ENCODE peak calls at places on chromosome 18, in nine cellular contexts. One of them, this sample, is unnamed. For H3K36me3, the result is how much of the 10 kb centered on the place peaks cover.

GRCh38 chr18:70377317-70377799 is 88.5 kb downstream of the SOCS6 start:
- DNase-seq in kidney epithelial cell: no peak
- DNase-seq in aorta: no peak
- DNase-seq in brain microvascular endothelial cell: no peak
- DNase-seq in adipocyte: no peak
- DNase-seq in cardiac muscle cell: peak
- DNase-seq in IMR-90: no peak
- DNase-seq in PC-9: no peak
- DNase-seq in breast epithelium: no peak
- DNase-seq in this sample: no peak

GRCh38 chr18:79950440-79951341 is 762 bp downstream of the SLC66A2 start:
- DNase-seq in kidney epithelial cell: no peak
- DNase-seq in aorta: peak
- DNase-seq in brain microvascular endothelial cell: no peak
- DNase-seq in adipocyte: peak
- DNase-seq in cardiac muscle cell: peak
- DNase-seq in IMR-90: peak
- DNase-seq in PC-9: peak
- DNase-seq in breast epithelium: peak
- DNase-seq in this sample: no peak

GRCh38 chr18:75654928-75655745 is 227.6 kb upstream of the SMIM21 start:
- DNase-seq in kidney epithelial cell: no peak
- DNase-seq in aorta: no peak
- DNase-seq in brain microvascular endothelial cell: no peak
- DNase-seq in adipocyte: no peak
- DNase-seq in cardiac muscle cell: peak
- DNase-seq in IMR-90: no peak
- DNase-seq in PC-9: no peak
- DNase-seq in breast epithelium: no peak
- DNase-seq in this sample: peak

GRCh38 chr18:72871091-72871490 is 3.3 kb upstream of the NETO1 start:
- DNase-seq in kidney epithelial cell: no peak
- DNase-seq in aorta: no peak
- DNase-seq in brain microvascular endothelial cell: peak
- DNase-seq in adipocyte: peak
- DNase-seq in cardiac muscle cell: no peak
- DNase-seq in IMR-90: peak
- DNase-seq in PC-9: peak
- DNase-seq in breast epithelium: no peak
- DNase-seq in this sample: peak

GRCh38 chr18:23377669-23378469 is 75.2 kb upstream of the RIOK3 start:
- DNase-seq in kidney epithelial cell: peak
- DNase-seq in aorta: no peak
- DNase-seq in brain microvascular endothelial cell: peak
- DNase-seq in adipocyte: peak
- DNase-seq in cardiac muscle cell: peak
- DNase-seq in IMR-90: peak
- DNase-seq in PC-9: no peak
- DNase-seq in breast epithelium: no peak
- DNase-seq in this sample: peak

GRCh38 chr18:79573921-79574491 is 105.6 kb upstream of the CTDP1 start:
- DNase-seq in kidney epithelial cell: no peak
- DNase-seq in aorta: peak
- DNase-seq in brain microvascular endothelial cell: no peak
- DNase-seq in adipocyte: no peak
- DNase-seq in cardiac muscle cell: no peak
- DNase-seq in IMR-90: no peak
- DNase-seq in PC-9: no peak
- DNase-seq in breast epithelium: peak
- DNase-seq in this sample: no peak

GRCh38 chr18:32317651-32318050 is 127.8 kb downstream of the MEP1B start:
- DNase-seq in kidney epithelial cell: no peak
- DNase-seq in aorta: no peak
- DNase-seq in brain microvascular endothelial cell: peak
- DNase-seq in adipocyte: peak
- DNase-seq in cardiac muscle cell: peak
- DNase-seq in IMR-90: peak
- DNase-seq in PC-9: no peak
- DNase-seq in breast epithelium: no peak
- DNase-seq in this sample: no peak

GRCh38 chr18:8503287-8503686 is 106.0 kb upstream of the RAB12 start:
- DNase-seq in kidney epithelial cell: no peak
- DNase-seq in aorta: no peak
- DNase-seq in brain microvascular endothelial cell: no peak
- DNase-seq in adipocyte: no peak
- DNase-seq in cardiac muscle cell: no peak
- DNase-seq in IMR-90: no peak
- DNase-seq in PC-9: no peak
- DNase-seq in breast epithelium: no peak
- DNase-seq in this sample: no peak

GRCh38 chr18:71784777-71785176 is 759.4 kb downstream of the CBLN2 start:
- DNase-seq in kidney epithelial cell: no peak
- DNase-seq in aorta: no peak
- DNase-seq in brain microvascular endothelial cell: no peak
- DNase-seq in adipocyte: no peak
- DNase-seq in cardiac muscle cell: peak
- DNase-seq in IMR-90: no peak
- DNase-seq in PC-9: no peak
- DNase-seq in breast epithelium: no peak
- DNase-seq in this sample: no peak

GRCh38 chr18:13611058-13611615 is 115.2 kb downstream of the FAM210A start:
- DNase-seq in kidney epithelial cell: no peak
- DNase-seq in aorta: peak
- DNase-seq in brain microvascular endothelial cell: peak
- DNase-seq in adipocyte: peak
- DNase-seq in cardiac muscle cell: peak
- DNase-seq in IMR-90: peak
- DNase-seq in PC-9: no peak
- DNase-seq in breast epithelium: no peak
- DNase-seq in this sample: no peak

GRCh38 chr18:37710731-37711130 is 145.1 kb upstream of the CELF4 start:
- DNase-seq in kidney epithelial cell: no peak
- DNase-seq in aorta: no peak
- DNase-seq in brain microvascular endothelial cell: no peak
- DNase-seq in adipocyte: no peak
- DNase-seq in cardiac muscle cell: no peak
- DNase-seq in IMR-90: no peak
- DNase-seq in PC-9: no peak
- DNase-seq in breast epithelium: no peak
- DNase-seq in this sample: no peak

GRCh38 chr18:5962362-5962761 is 67.0 kb upstream of the TMEM200C start:
- DNase-seq in kidney epithelial cell: no peak
- DNase-seq in aorta: no peak
- DNase-seq in brain microvascular endothelial cell: no peak
- DNase-seq in adipocyte: no peak
- DNase-seq in cardiac muscle cell: peak
- DNase-seq in IMR-90: no peak
- DNase-seq in PC-9: no peak
- DNase-seq in breast epithelium: no peak
- DNase-seq in this sample: no peak

GRCh38 chr18:76994086-76994654 is 138.4 kb downstream of the MBP start:
- DNase-seq in kidney epithelial cell: no peak
- DNase-seq in aorta: no peak
- DNase-seq in brain microvascular endothelial cell: no peak
- DNase-seq in adipocyte: no peak
- DNase-seq in cardiac muscle cell: no peak
- DNase-seq in IMR-90: peak
- DNase-seq in PC-9: no peak
- DNase-seq in breast epithelium: no peak
- DNase-seq in this sample: no peak

GRCh38 chr18:28834889-28835288 is 658.0 kb upstream of the CDH2 start:
- DNase-seq in kidney epithelial cell: peak
- DNase-seq in aorta: no peak
- DNase-seq in brain microvascular endothelial cell: no peak
- DNase-seq in adipocyte: peak
- DNase-seq in cardiac muscle cell: peak
- DNase-seq in IMR-90: peak
- DNase-seq in PC-9: peak
- DNase-seq in breast epithelium: no peak
- DNase-seq in this sample: no peak

GRCh38 chr18:62262050-62262449 is 63.1 kb upstream of the TNFRSF11A start:
- DNase-seq in kidney epithelial cell: no peak
- DNase-seq in aorta: no peak
- DNase-seq in brain microvascular endothelial cell: no peak
- DNase-seq in adipocyte: no peak
- DNase-seq in cardiac muscle cell: no peak
- DNase-seq in IMR-90: no peak
- DNase-seq in PC-9: no peak
- DNase-seq in breast epithelium: no peak
- DNase-seq in this sample: no peak

GRCh38 chr18:62258606-62259005 is 66.5 kb upstream of the TNFRSF11A start:
- DNase-seq in kidney epithelial cell: no peak
- DNase-seq in aorta: no peak
- DNase-seq in brain microvascular endothelial cell: no peak
- DNase-seq in adipocyte: no peak
- DNase-seq in cardiac muscle cell: no peak
- DNase-seq in IMR-90: no peak
- DNase-seq in PC-9: no peak
- DNase-seq in breast epithelium: no peak
- DNase-seq in this sample: no peak

GRCh38 chr18:62258093-62258492 is 67.0 kb upstream of the TNFRSF11A start:
- DNase-seq in kidney epithelial cell: no peak
- DNase-seq in aorta: no peak
- DNase-seq in brain microvascular endothelial cell: no peak
- DNase-seq in adipocyte: no peak
- DNase-seq in cardiac muscle cell: no peak
- DNase-seq in IMR-90: no peak
- DNase-seq in PC-9: no peak
- DNase-seq in breast epithelium: no peak
- DNase-seq in this sample: no peak
- H3K36me3 ChIP-seq in kidney epithelial cell: under half
- H3K36me3 ChIP-seq in aorta: under half
- H3K36me3 ChIP-seq in brain microvascular endothelial cell: under half
- H3K36me3 ChIP-seq in adipocyte: half or more
- H3K36me3 ChIP-seq in cardiac muscle cell: under half
- H3K36me3 ChIP-seq in IMR-90: under half
- H3K36me3 ChIP-seq in PC-9: under half
- H3K36me3 ChIP-seq in breast epithelium: under half
- H3K36me3 ChIP-seq in this sample: under half

DNA sequence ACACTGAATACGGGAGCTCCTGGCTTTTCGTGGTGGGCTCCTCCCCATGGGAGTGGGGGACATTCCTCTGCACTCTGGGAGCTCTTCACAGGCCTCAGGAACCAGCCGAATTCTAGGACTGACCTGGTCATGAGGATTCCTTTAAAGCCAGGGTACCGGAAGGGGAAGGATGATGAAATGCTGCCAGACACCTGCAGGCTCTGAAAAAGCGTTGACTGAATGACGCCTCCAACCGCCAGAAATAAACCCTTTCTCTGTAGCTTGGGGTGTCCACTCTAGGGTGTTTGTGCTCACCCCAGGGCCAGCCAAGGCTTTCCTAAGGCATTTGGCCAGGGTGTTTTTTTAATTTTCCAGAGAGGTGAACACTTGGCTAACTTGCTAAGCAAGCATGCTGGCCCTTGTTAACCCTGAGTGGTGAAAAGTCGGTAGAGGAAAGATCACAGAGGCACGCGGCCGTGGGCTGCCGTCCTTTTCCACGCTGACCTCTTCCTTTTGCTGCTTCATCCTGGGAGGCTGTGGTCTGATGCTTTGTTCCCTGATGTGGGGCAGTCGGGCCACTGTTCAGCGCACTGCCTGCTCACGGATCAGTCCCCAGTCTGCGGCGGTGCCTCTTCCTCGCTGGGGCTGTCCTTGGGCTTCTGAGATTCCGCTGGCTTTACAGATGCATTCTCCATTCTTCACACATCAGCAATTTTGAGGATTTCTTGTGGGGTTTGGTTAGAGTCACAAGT is 32.0 kb downstream of the IMPA2 start:
- DNase-seq in kidney epithelial cell: no peak
- DNase-seq in aorta: peak
- DNase-seq in brain microvascular endothelial cell: no peak
- DNase-seq in adipocyte: no peak
- DNase-seq in cardiac muscle cell: no peak
- DNase-seq in IMR-90: no peak
- DNase-seq in PC-9: no peak
- DNase-seq in breast epithelium: no peak
- DNase-seq in this sample: no peak
- H3K36me3 ChIP-seq in kidney epithelial cell: under half
- H3K36me3 ChIP-seq in aorta: under half
- H3K36me3 ChIP-seq in brain microvascular endothelial cell: under half
- H3K36me3 ChIP-seq in adipocyte: under half
- H3K36me3 ChIP-seq in cardiac muscle cell: under half
- H3K36me3 ChIP-seq in IMR-90: under half
- H3K36me3 ChIP-seq in PC-9: under half
- H3K36me3 ChIP-seq in breast epithelium: under half
- H3K36me3 ChIP-seq in this sample: under half

GRCh38 chr18:27185025-27185763 is at the start of gene CHST9:
- DNase-seq in kidney epithelial cell: no peak
- DNase-seq in aorta: no peak
- DNase-seq in brain microvascular endothelial cell: no peak
- DNase-seq in adipocyte: no peak
- DNase-seq in cardiac muscle cell: no peak
- DNase-seq in IMR-90: no peak
- DNase-seq in PC-9: peak
- DNase-seq in breast epithelium: no peak
- DNase-seq in this sample: no peak

GRCh38 chr18:27184115-27185024 is 738 bp downstream of the CHST9 start:
- DNase-seq in kidney epithelial cell: no peak
- DNase-seq in aorta: no peak
- DNase-seq in brain microvascular endothelial cell: no peak
- DNase-seq in adipocyte: no peak
- DNase-seq in cardiac muscle cell: no peak
- DNase-seq in IMR-90: no peak
- DNase-seq in PC-9: no peak
- DNase-seq in breast epithelium: no peak
- DNase-seq in this sample: no peak

GRCh38 chr18:27181726-27182125 is 3.4 kb downstream of the CHST9 start:
- DNase-seq in kidney epithelial cell: no peak
- DNase-seq in aorta: no peak
- DNase-seq in brain microvascular endothelial cell: no peak
- DNase-seq in adipocyte: no peak
- DNase-seq in cardiac muscle cell: no peak
- DNase-seq in IMR-90: no peak
- DNase-seq in PC-9: no peak
- DNase-seq in breast epithelium: no peak
- DNase-seq in this sample: no peak

GRCh38 chr18:27188309-27188708 is 3.2 kb upstream of the CHST9 start:
- DNase-seq in kidney epithelial cell: no peak
- DNase-seq in aorta: no peak
- DNase-seq in brain microvascular endothelial cell: no peak
- DNase-seq in adipocyte: no peak
- DNase-seq in cardiac muscle cell: no peak
- DNase-seq in IMR-90: no peak
- DNase-seq in PC-9: no peak
- DNase-seq in breast epithelium: no peak
- DNase-seq in this sample: no peak

GRCh38 chr18:27185897-27186296 is 789 bp upstream of the CHST9 start:
- DNase-seq in kidney epithelial cell: no peak
- DNase-seq in aorta: no peak
- DNase-seq in brain microvascular endothelial cell: no peak
- DNase-seq in adipocyte: no peak
- DNase-seq in cardiac muscle cell: no peak
- DNase-seq in IMR-90: no peak
- DNase-seq in PC-9: no peak
- DNase-seq in breast epithelium: no peak
- DNase-seq in this sample: no peak
- H3K36me3 ChIP-seq in kidney epithelial cell: under half
- H3K36me3 ChIP-seq in aorta: under half
- H3K36me3 ChIP-seq in brain microvascular endothelial cell: under half
- H3K36me3 ChIP-seq in adipocyte: under half
- H3K36me3 ChIP-seq in cardiac muscle cell: under half
- H3K36me3 ChIP-seq in IMR-90: under half
- H3K36me3 ChIP-seq in PC-9: under half
- H3K36me3 ChIP-seq in breast epithelium: under half
- H3K36me3 ChIP-seq in this sample: under half

GRCh38 chr18:36149514-36150289 is 20.0 kb downstream of the ELP2 start:
- DNase-seq in kidney epithelial cell: no peak
- DNase-seq in aorta: no peak
- DNase-seq in brain microvascular endothelial cell: no peak
- DNase-seq in adipocyte: no peak
- DNase-seq in cardiac muscle cell: no peak
- DNase-seq in IMR-90: no peak
- DNase-seq in PC-9: no peak
- DNase-seq in breast epithelium: no peak
- DNase-seq in this sample: no peak
- H3K36me3 ChIP-seq in kidney epithelial cell: under half
- H3K36me3 ChIP-seq in aorta: under half
- H3K36me3 ChIP-seq in brain microvascular endothelial cell: half or more
- H3K36me3 ChIP-seq in adipocyte: half or more
- H3K36me3 ChIP-seq in cardiac muscle cell: under half
- H3K36me3 ChIP-seq in IMR-90: half or more
- H3K36me3 ChIP-seq in PC-9: under half
- H3K36me3 ChIP-seq in breast epithelium: under half
- H3K36me3 ChIP-seq in this sample: under half

This sample was measured in BJ.